ENCODE peak calls at places on chromosomes 7 and 10, in eight cellular contexts. B is CD8-positive, alpha-beta T cell; A is thyroid gland; U is heart left ventricle; O is HCT116; H is left lung; C is mammary epithelial cell; T is left ventricle myocardium inferior. S is an unnamed sample. For H3K27me3, the result is how much of the 10 kb centered on the place peaks cover.

GRCh38 chr10:48383393-48383792 is 76.9 kb downstream of the MAPK8 start:
- DNase-seq in B (no peak), H (no peak), A (no peak), T (no peak), C (no peak), O (no peak), U (no peak), S (no peak)

GRCh38 chr10:21813944-21814343 is 189.6 kb downstream of the DNAJC1 start:
- DNase-seq in U (no peak), T (no peak), O (no peak), H (no peak), A (no peak), C (no peak), B (no peak), S (no peak)

GRCh38 chr10:124225468-124226270 is 132.3 kb upstream of the CHST15 start:
- DNase-seq in C (no peak), B (no peak), T (no peak), U (no peak), H (no peak), O (no peak), A (no peak), S (no peak)

GRCh38 chr7:52463341-52463740 is 572.1 kb upstream of the POM121L12 start:
- DNase-seq in A (no peak), T (no peak), C (no peak), H (no peak), O (no peak), U (no peak), B (no peak), S (no peak)

GRCh38 chr10:52883996-52884871 is 111.7 kb upstream of the MBL2 start:
- DNase-seq in A (peak), U (no peak), C (peak), O (peak), B (no peak), T (no peak), H (no peak), S (peak)

GRCh38 chr10:1538531-1539061 is 198.7 kb downstream of the ADARB2 start:
- DNase-seq in B (no peak), C (no peak), T (no peak), U (no peak), A (no peak), H (no peak), O (no peak), S (no peak)

GRCh38 chr7:134948736-134949135 is 37.6 kb upstream of the AGBL3 start:
- DNase-seq in O (no peak), B (no peak), T (no peak), U (no peak), A (peak), H (no peak), C (no peak), S (no peak)

GRCh38 chr10:6236349-6237188 is 33.8 kb downstream of the PFKFB3 start:
- DNase-seq in T (no peak), O (no peak), U (no peak), C (no peak), H (no peak), B (no peak), A (no peak), S (no peak)

GRCh38 chr7:139114585-139114984 is 5.1 kb upstream of the ZC3HAV1 start:
- DNase-seq in B (no peak), H (no peak), U (no peak), A (no peak), T (no peak), C (no peak), O (no peak), S (no peak)

GRCh38 chr10:53223846-53224245 is 451.3 kb upstream of the MBL2 start:
- DNase-seq in H (no peak), U (no peak), A (no peak), T (no peak), C (no peak), O (no peak), B (no peak), S (no peak)

GRCh38 chr7:54837761-54838539 is 78.9 kb upstream of the SEC61G start:
- DNase-seq in U (no peak), O (no peak), T (no peak), C (no peak), A (no peak), H (no peak), B (no peak), S (no peak)

GRCh38 chr10:16519908-16520861 is 1.5 kb downstream of the C1QL3 start:
- DNase-seq in B (no peak), C (no peak), O (no peak), U (no peak), H (no peak), T (no peak), A (no peak), S (no peak)

GRCh38 chr7:134783294-134784069 is 4.0 kb downstream of the CALD1 start:
- DNase-seq in T (no peak), A (no peak), U (no peak), C (no peak), B (no peak), O (no peak), H (no peak), S (no peak)

GRCh38 chr7:2715341-2716231 is 27.6 kb downstream of the AMZ1 start:
- DNase-seq in B (no peak), O (no peak), C (no peak), U (no peak), T (no peak), A (no peak), H (no peak), S (no peak)

GRCh38 chr7:46454796-46455195 is 533.7 kb upstream of the IGFBP3 start:
- DNase-seq in A (no peak), O (no peak), C (no peak), B (no peak), U (no peak), H (peak), T (peak), S (no peak)

GRCh38 chr7:129950191-129950940 is 2.4 kb downstream of the UBE2H start:
- DNase-seq in U (no peak), B (no peak), A (peak), C (peak), T (no peak), O (no peak), H (no peak), S (no peak)

GRCh38 chr7:137296551-137296950 is 47.0 kb downstream of the PTN start:
- DNase-seq in H (no peak), O (no peak), B (no peak), T (no peak), A (no peak), U (no peak), C (no peak), S (no peak)

GRCh38 chr7:11726251-11727155 is 105.5 kb downstream of the THSD7A start:
- DNase-seq in O (no peak), B (no peak), H (no peak), T (peak), U (no peak), A (peak), C (peak), S (peak)

GRCh38 chr10:115572740-115573455 is 479.7 kb downstream of the ATRNL1 start:
- DNase-seq in O (peak), U (no peak), A (no peak), T (no peak), C (peak), B (no peak), H (no peak), S (no peak)

GRCh38 chr10:87918254-87918859 is 54.9 kb downstream of the PTEN start:
- DNase-seq in U (no peak), B (no peak), H (no peak), A (no peak), O (no peak), T (no peak), C (no peak), S (no peak)

GRCh38 chr10:24331457-24331856 is 122.5 kb downstream of the KIAA1217 start:
- DNase-seq in O (no peak), H (no peak), U (no peak), A (peak), B (no peak), T (peak), C (peak), S (peak)

GRCh38 chr10:93445978-93446720 is 36.0 kb downstream of the MYOF start:
- DNase-seq in A (peak), O (no peak), H (no peak), T (no peak), C (peak), U (no peak), B (no peak), S (no peak)

GRCh38 chr7:45084901-45085618 is 3.7 kb downstream of the NACAD start:
- DNase-seq in U (no peak), A (no peak), B (no peak), H (no peak), C (no peak), O (no peak), T (no peak), S (no peak)

GRCh38 chr7:18895456-18895855 is 222.0 kb downstream of the TWIST1 start:
- DNase-seq in B (no peak), O (peak), A (no peak), H (no peak), T (no peak), C (peak), U (no peak), S (peak)

GRCh38 chr10:28429573-28430216 is 103.2 kb upstream of the WAC start:
- DNase-seq in T (no peak), C (peak), U (no peak), A (no peak), H (no peak), O (peak), B (no peak), S (no peak)

GRCh38 chr7:41053830-41054229 is 649.1 kb downstream of the INHBA start:
- DNase-seq in U (no peak), O (no peak), B (no peak), C (no peak), A (no peak), T (no peak), H (no peak), S (no peak)
- TF ChIP-seq CTCF in U (no peak), O (no peak), B (no peak), C (no peak), A (no peak), T (no peak), H (no peak), S (no peak)

GRCh38 chr7:151244871-151245346 is 3.6 kb downstream of the SMARCD3 start:
- DNase-seq in O (no peak), H (no peak), U (no peak), T (no peak), C (no peak), A (peak), B (no peak), S (no peak)
- H3K4me3 ChIP-seq in O (no peak), H (no peak), U (no peak), T (peak), C (no peak), A (no peak), B (peak), S (peak)

GRCh38 chr7:53485354-53485753 is 449.9 kb downstream of the POM121L12 start:
- DNase-seq in T (no peak), U (no peak), A (no peak), O (no peak), B (no peak), C (no peak), H (no peak), S (no peak)
- H3K27me3 ChIP-seq in T (under half), U (under half), A (under half), O (under half), B (under half), C (under half), H (under half), S (under half)

GRCh38 chr7:33673029-33673700 is 232.2 kb upstream of the BMPER start:
- DNase-seq in B (no peak), O (no peak), T (no peak), C (no peak), H (no peak), U (no peak), A (no peak), S (no peak)
- TF ChIP-seq CTCF in B (no peak), O (peak), T (no peak), C (no peak), H (no peak), U (no peak), A (no peak), S (no peak)